ENCODE peak calls at places on chromosomes 1 and 21, in nine cellular contexts. B, T, Y, X, O, V, G, E and H are unnamed samples.

GRCh38 chr1:200483491-200484143 is 73.8 kb upstream of the ZNF281 start:
- DNase-seq in B (peak; percentile 13), T (no peak), Y (peak; percentile 5), X (peak; percentile 97), O (no peak), V (peak; percentile 94), G (no peak), E (no peak), H (no peak)

GRCh38 chr1:77300566-77300965 is 18.7 kb downstream of the AK5 start:
- DNase-seq in B (no peak), T (no peak), Y (no peak), X (no peak), O (no peak), V (no peak), G (no peak), E (no peak), H (no peak)

GRCh38 chr1:12650001-12650421 is 6.1 kb downstream of the AADACL4 start:
- DNase-seq in B (no peak), T (no peak), Y (no peak), X (peak; percentile 54), O (no peak), V (no peak), G (no peak), E (no peak), H (no peak)

GRCh38 chr1:84853743-84854721 is 39.0 kb downstream of the LPAR3 start:
- DNase-seq in B (no peak), T (no peak), Y (no peak), X (peak; percentile 89), O (no peak), V (no peak), G (no peak), E (no peak), H (no peak)

GRCh38 chr21:32592929-32593502 is 7.7 kb upstream of the TCP10L start:
- DNase-seq in B (no peak), T (no peak), Y (no peak), X (no peak), O (no peak), V (no peak), G (no peak), E (no peak), H (no peak)

GRCh38 chr1:172845371-172845770 is 186.5 kb downstream of the FASLG start:
- DNase-seq in B (peak; percentile 15), T (no peak), Y (peak; percentile 15), X (peak; percentile 51), O (no peak), V (no peak), G (no peak), E (no peak), H (no peak)

GRCh38 chr1:169511339-169512028 is 25.7 kb upstream of the SLC19A2 start:
- DNase-seq in B (no peak), T (no peak), Y (no peak), X (peak; percentile 93), O (no peak), V (no peak), G (no peak), E (no peak), H (no peak)

GRCh38 chr21:14842641-14843040 is 222.2 kb downstream of the NRIP1 start:
- DNase-seq in B (no peak), T (no peak), Y (no peak), X (no peak), O (no peak), V (no peak), G (no peak), E (no peak), H (no peak)

GRCh38 chr1:58699011-58699762 is 675 bp downstream of the MYSM1 start:
- DNase-seq in B (no peak), T (no peak), Y (no peak), X (peak; percentile 20), O (no peak), V (peak; percentile 56), G (no peak), E (no peak), H (no peak)

GRCh38 chr1:164256456-164256855 is 302.5 kb upstream of the PBX1 start:
- DNase-seq in B (no peak), T (no peak), Y (no peak), X (no peak), O (no peak), V (no peak), G (no peak), E (no peak), H (no peak)

GRCh38 chr1:89088597-89088996 is 23.6 kb upstream of the GBP1 start:
- DNase-seq in B (no peak), T (no peak), Y (no peak), X (no peak), O (no peak), V (no peak), G (no peak), E (no peak), H (no peak)

GRCh38 chr1:48182441-48182840 is 40.1 kb upstream of the SLC5A9 start:
- DNase-seq in B (no peak), T (no peak), Y (no peak), X (no peak), O (peak; percentile 29), V (no peak), G (no peak), E (no peak), H (no peak)

GRCh38 chr1:23150742-23151141 is 17.9 kb downstream of the LUZP1 start:
- DNase-seq in B (no peak), T (no peak), Y (no peak), X (no peak), O (no peak), V (no peak), G (no peak), E (no peak), H (no peak)

GRCh38 chr1:206020393-206021007 is 3.2 kb downstream of the CTSE start:
- DNase-seq in B (no peak), T (no peak), Y (no peak), X (no peak), O (no peak), V (no peak), G (no peak), E (no peak), H (no peak)

GRCh38 chr1:92277105-92277504 is 21.7 kb downstream of the GLMN start:
- DNase-seq in B (no peak), T (no peak), Y (no peak), X (peak; percentile 54), O (no peak), V (no peak), G (no peak), E (no peak), H (no peak)